ENCODE peak calls at places on chromosomes 4 and X, in four cellular contexts. S is IMR-90, Q is breast epithelium, T is body of pancreas. B is an unnamed sample. For H3K27me3, the result is how much of the 10 kb centered on the place peaks cover.

GRCh38 chrX:20029728-20030127 is 38.9 kb upstream of the BCLAF3 start:
- DNase-seq in S (no peak), Q (peak), T (peak), B (no peak)

GRCh38 chrX:126551725-126552312 is 795 bp downstream of the DCAF12L1 start:
- DNase-seq in S (no peak), Q (no peak), T (no peak), B (no peak)

GRCh38 chr4:145389566-145389965 is 92.1 kb upstream of the SMAD1 start:
- DNase-seq in S (no peak), Q (no peak), T (no peak), B (no peak)

GRCh38 chr4:70183168-70183939 is 12.2 kb upstream of the ODAM start:
- DNase-seq in S (peak), Q (no peak), T (peak), B (no peak)

GRCh38 chr4:76981649-76982048 is 32.1 kb downstream of the SEPTIN11 start:
- DNase-seq in S (peak), Q (no peak), T (no peak), B (no peak)

GRCh38 chr4:12852338-12853307 is 631.5 kb downstream of the RAB28 start:
- DNase-seq in S (peak), Q (no peak), T (peak), B (peak)

GRCh38 chrX:18041656-18042055 is 179.0 kb downstream of the BEND2 start:
- DNase-seq in S (no peak), Q (no peak), T (no peak), B (no peak)

GRCh38 chrX:150365953-150366911 is 3.1 kb downstream of the MAMLD1 start:
- DNase-seq in S (peak), Q (peak), T (peak), B (no peak)

GRCh38 chr4:69823481-69824186 is 36.3 kb downstream of the SULT1E1 start:
- DNase-seq in S (peak), Q (no peak), T (peak), B (no peak)

GRCh38 chr4:8777320-8778196 is 94.1 kb downstream of the HMX1 start:
- DNase-seq in S (no peak), Q (no peak), T (no peak), B (no peak)

GRCh38 chrX:32804034-32804433 is 407.3 kb downstream of the DMD start:
- DNase-seq in S (no peak), Q (no peak), T (no peak), B (no peak)
- H3K27me3 ChIP-seq in S (under half), Q (under half), T (under half), B (under half)

GRCh38 chr4:1000686-1001260 is 7.6 kb upstream of the SLC26A1 start:
- DNase-seq in S (no peak), Q (no peak), T (no peak), B (no peak)
- H3K27me3 ChIP-seq in S (half or more), Q (half or more), T (under half), B (under half)

GRCh38 chr4:139957108-139957464 is 196.9 kb downstream of the MAML3 start:
- DNase-seq in S (no peak), Q (no peak), T (no peak), B (no peak)
- H3K27me3 ChIP-seq in S (under half), Q (under half), T (under half), B (under half)

DNA sequence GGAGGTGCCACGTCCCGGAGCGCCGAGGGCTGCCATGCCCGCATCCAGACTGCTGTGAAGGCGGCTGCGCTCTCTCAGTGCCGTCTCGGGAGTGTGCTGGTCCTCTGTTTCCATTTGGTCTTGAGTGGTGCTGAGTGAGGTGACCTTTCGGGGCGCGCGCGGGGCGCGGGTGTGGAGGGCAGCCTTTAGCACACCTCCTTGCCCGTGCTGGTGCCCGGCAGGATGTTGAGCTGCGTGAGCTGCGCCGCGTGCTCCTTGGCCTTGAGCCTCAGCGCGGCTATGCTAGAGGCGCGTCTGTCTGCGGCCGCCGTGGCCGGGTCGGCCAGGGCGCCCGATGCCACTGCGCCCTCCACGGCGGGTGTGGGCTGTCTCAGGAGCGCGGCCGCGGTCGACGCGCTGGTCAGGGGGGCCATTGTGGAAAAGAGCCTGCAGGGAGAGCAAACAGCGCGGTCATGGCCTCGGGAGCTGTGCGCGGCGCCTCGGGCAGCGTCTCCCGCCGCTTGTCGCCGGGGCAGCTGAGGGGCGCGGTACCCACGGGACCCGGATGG is 11.2 kb downstream of the ARX start:
- DNase-seq in S (no peak), Q (no peak), T (no peak), B (no peak)
- H3K27me3 ChIP-seq in S (half or more), Q (half or more), T (under half), B (under half)

GRCh38 chr4:152938237-152938969 is 2.3 kb downstream of the FHDC1 start:
- DNase-seq in S (no peak), Q (no peak), T (no peak), B (no peak)

GRCh38 chr4:152936446-152937279 is 540 bp downstream of the FHDC1 start:
- DNase-seq in S (peak), Q (no peak), T (peak), B (no peak)

GRCh38 chr4:152935661-152936445 is at the start of gene FHDC1:
- DNase-seq in S (no peak), Q (peak), T (peak), B (no peak)

GRCh38 chr4:152937280-152937534 is 1.1 kb downstream of the FHDC1 start:
- DNase-seq in S (no peak), Q (no peak), T (no peak), B (no peak)

DNA sequence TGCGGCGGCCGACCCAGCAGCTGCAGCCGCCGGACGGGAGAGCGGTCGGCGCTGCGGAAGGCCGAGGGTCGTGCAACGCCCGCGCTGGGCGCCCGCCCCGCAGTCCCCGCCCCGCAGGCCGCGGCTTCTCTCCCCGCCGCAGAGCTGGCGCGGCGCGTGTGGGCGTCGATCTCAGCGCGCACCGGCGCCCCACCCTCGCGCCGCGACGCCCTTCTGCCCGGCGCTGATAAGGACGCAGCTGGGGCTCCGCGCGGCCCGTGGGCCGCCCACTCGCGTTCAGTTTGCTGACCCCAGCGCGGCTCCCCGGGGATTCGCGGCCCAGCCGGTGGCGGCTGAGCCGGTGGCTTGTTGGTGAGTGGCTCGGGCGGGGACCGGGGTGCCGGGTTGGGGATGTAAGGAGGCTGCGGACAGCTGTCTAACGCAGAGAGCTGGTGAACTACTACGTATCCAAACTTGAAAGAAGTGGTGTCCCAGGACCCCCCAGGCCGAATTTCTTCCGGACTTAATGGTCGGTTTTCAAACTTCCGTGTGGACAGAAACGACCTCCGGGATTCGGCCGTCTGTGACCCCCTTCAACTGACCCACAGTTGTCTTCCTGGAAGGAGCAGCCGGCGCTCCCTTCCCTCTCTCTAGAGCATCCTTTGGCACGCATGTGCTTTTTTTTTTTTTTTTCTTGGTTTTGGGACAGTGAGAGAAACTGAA is 1.6 kb downstream of the FHDC1 start:
- DNase-seq in S (peak), Q (peak), T (peak), B (no peak)
- H3K27me3 ChIP-seq in S (half or more), Q (under half), T (under half), B (under half)

GRCh38 chrX:55818673-55819375 is 101.3 kb downstream of the RRAGB start:
- DNase-seq in S (no peak), Q (no peak), T (no peak), B (no peak)

GRCh38 chrX:55816023-55816422 is 98.5 kb downstream of the RRAGB start:
- DNase-seq in S (no peak), Q (no peak), T (no peak), B (no peak)

GRCh38 chrX:55813150-55813549 is 95.6 kb downstream of the RRAGB start:
- DNase-seq in S (no peak), Q (no peak), T (no peak), B (no peak)

DNA sequence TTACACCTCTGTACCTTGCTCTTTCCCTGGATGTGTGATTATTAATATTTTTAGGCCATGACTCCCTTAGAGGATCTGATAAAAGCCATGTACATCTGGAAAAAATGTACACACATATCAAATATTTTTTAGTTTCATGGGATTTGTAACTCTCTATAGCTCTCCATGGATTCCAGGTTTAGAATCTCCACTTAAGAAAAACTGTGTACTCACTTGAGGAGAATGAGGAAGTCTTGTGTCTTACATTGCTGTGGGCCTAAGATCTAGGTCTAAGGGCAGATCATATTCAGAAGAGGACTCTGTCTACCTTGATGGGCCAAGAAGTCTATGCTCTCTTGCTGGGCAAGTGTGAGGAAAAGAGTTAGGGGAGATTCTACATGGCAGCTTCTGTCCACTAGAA is 98.0 kb downstream of the RRAGB start:
- DNase-seq in S (no peak), Q (no peak), T (no peak), B (no peak)
- H3K27me3 ChIP-seq in S (under half), Q (under half), T (under half), B (under half)

DNA sequence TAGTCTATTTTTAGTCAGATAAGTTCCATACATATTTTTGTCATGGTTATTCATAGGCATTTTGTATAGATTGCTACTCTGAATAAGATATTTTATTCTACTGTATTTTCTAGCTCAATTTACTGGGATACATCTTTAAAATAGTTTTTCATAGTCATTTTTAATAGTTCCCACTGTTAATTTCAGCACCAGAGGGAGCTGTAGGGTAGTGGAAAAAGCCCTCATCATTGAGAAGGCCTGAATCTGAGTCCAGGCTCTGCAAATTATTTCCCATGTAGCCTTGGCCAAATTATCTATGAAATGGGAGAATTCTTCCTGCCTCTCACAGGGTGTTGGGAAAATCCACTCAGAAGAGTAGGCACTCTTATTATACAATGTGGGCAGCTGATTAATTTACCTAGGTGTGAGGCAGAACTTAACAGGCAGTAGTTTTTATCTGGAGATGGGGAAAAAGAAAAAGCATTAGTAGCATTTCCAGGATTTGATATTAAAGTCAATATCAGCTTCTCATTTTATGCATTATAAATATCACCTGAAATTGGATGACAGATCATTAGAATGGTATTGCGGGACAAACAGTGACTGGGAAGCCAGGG is 102.9 kb upstream of the PAQR3 start:
- DNase-seq in S (peak), Q (no peak), T (no peak), B (no peak)
- H3K27me3 ChIP-seq in S (under half), Q (under half), T (under half), B (under half)

GRCh38 chr4:1458581-1458980 is 52.3 kb upstream of the NKX1-1 start:
- DNase-seq in S (no peak), Q (no peak), T (no peak), B (no peak)
- H3K27me3 ChIP-seq in S (half or more), Q (under half), T (under half), B (under half)

GRCh38 chr4:183905593-183906485 is 732 bp downstream of the STOX2 start:
- DNase-seq in S (peak), Q (no peak), T (peak), B (no peak)
- H3K27me3 ChIP-seq in S (under half), Q (under half), T (under half), B (under half)

GRCh38 chr4:150368667-150369066 is 213.3 kb upstream of the MAB21L2 start:
- DNase-seq in S (peak), Q (no peak), T (no peak), B (no peak)
- H3K27me3 ChIP-seq in S (under half), Q (under half), T (under half), B (under half)